ENCODE peak calls at places on chromosomes 5 and 9, in nine cellular contexts. U, H, W, C, T, N, I, F and V are unnamed samples.

GRCh38 chr5:123721721-123722276 is 209.8 kb downstream of the CSNK1G3 start:
- DNase-seq in U (no peak), H (no peak), W (no peak), C (no peak), T (no peak), N (no peak), I (no peak), F (no peak), V (no peak)

GRCh38 chr9:95971815-95972214 is 96.3 kb downstream of the ERCC6L2 start:
- DNase-seq in U (no peak), H (no peak), W (no peak), C (no peak), T (no peak), N (no peak), I (no peak), F (no peak), V (no peak)

GRCh38 chr9:110432253-110432652 is 94.6 kb upstream of the TXNDC8 start:
- DNase-seq in U (no peak), H (no peak), W (no peak), C (no peak), T (no peak), N (no peak), I (no peak), F (no peak), V (no peak)

GRCh38 chr9:69223605-69224004 is 49.5 kb downstream of the TJP2 start:
- DNase-seq in U (no peak), H (no peak), W (peak; percentile 28), C (no peak), T (peak; percentile 57), N (no peak), I (no peak), F (peak; percentile 17), V (no peak)

GRCh38 chr5:22852807-22853670 is at the start of gene CDH12:
- DNase-seq in U (no peak), H (no peak), W (no peak), C (no peak), T (no peak), N (no peak), I (no peak), F (no peak), V (peak; percentile 78)

GRCh38 chr5:108919591-108920326 is 172.1 kb downstream of the FER start:
- DNase-seq in U (no peak), H (no peak), W (no peak), C (no peak), T (no peak), N (no peak), I (no peak), F (no peak), V (no peak)

GRCh38 chr5:96662725-96663513 is 743 bp downstream of the CAST start:
- DNase-seq in U (peak; percentile 88), H (peak; percentile 94), W (peak; percentile 81), C (peak; percentile 52), T (peak; percentile 57), N (peak; percentile 89), I (peak; percentile 96), F (peak; percentile 93), V (peak; percentile 94)

GRCh38 chr5:102375256-102375655 is 79.2 kb upstream of the SLCO4C1 start:
- DNase-seq in U (no peak), H (no peak), W (no peak), C (no peak), T (no peak), N (no peak), I (no peak), F (no peak), V (no peak)

GRCh38 chr5:21199087-21199486 is 1211.1 kb upstream of the CDH18 start:
- DNase-seq in U (no peak), H (no peak), W (no peak), C (no peak), T (no peak), N (no peak), I (no peak), F (no peak), V (no peak)

GRCh38 chr9:73782166-73782565 is 630.5 kb downstream of the ANXA1 start:
- DNase-seq in U (no peak), H (no peak), W (no peak), C (no peak), T (no peak), N (no peak), I (no peak), F (no peak), V (no peak)

GRCh38 chr9:134522976-134523375 is 118.6 kb upstream of the COL5A1 start:
- DNase-seq in U (no peak), H (no peak), W (no peak), C (no peak), T (no peak), N (no peak), I (peak; percentile 49), F (no peak), V (no peak)

GRCh38 chr9:120109242-120109641 is 470.7 kb downstream of the CDK5RAP2 start:
- DNase-seq in U (no peak), H (no peak), W (peak; percentile 44), C (no peak), T (peak; percentile 17), N (no peak), I (no peak), F (no peak), V (no peak)

GRCh38 chr5:177370488-177371119 is 12.9 kb downstream of the RGS14 start:
- DNase-seq in U (peak; percentile 65), H (peak; percentile 94), W (peak; percentile 94), C (no peak), T (peak; percentile 89), N (peak; percentile 48), I (peak; percentile 85), F (peak; percentile 88), V (no peak)
- TF ChIP-seq CTCF in U (peak; percentile 33), H (peak; percentile 69), W (no peak), C (no peak), T (peak; percentile 97), N (peak; percentile 48), I (peak; percentile 42), F (peak; percentile 22), V (no peak)

GRCh38 chr5:115841382-115842088 is at the start of the genes AP3S1 and ATG12:
- DNase-seq in U (peak; percentile 88), H (peak; percentile 89), W (peak; percentile 91), C (peak; percentile 62), T (peak; percentile 90), N (peak; percentile 90), I (peak; percentile 95), F (peak; percentile 92), V (peak; percentile 98)
- TF ChIP-seq POLR2A in U (peak; percentile 83), H (peak; percentile 97), W (peak; percentile 58), C (no peak), T (peak; percentile 95), N (peak; percentile 82), I (no peak), F (peak; percentile 84), V (peak; percentile 83)

GRCh38 chr9:113368960-113369582 is 7.7 kb downstream of the HDHD3 start:
- DNase-seq in U (no peak), H (no peak), W (no peak), C (no peak), T (peak; percentile 57), N (no peak), I (no peak), F (no peak), V (no peak)

GRCh38 chr9:113369583-113370140 is 7.1 kb downstream of the HDHD3 start:
- DNase-seq in U (no peak), H (peak; percentile 78), W (no peak), C (no peak), T (no peak), N (no peak), I (no peak), F (peak; percentile 44), V (no peak)

GRCh38 chr9:113372059-113372458 is 4.7 kb downstream of the HDHD3 start:
- DNase-seq in U (no peak), H (no peak), W (no peak), C (no peak), T (no peak), N (no peak), I (no peak), F (no peak), V (no peak)

GRCh38 chr9:113370806-113371325 is 5.9 kb downstream of the HDHD3 start:
- DNase-seq in U (no peak), H (peak; percentile 48), W (no peak), C (no peak), T (no peak), N (no peak), I (no peak), F (no peak), V (no peak)

DNA sequence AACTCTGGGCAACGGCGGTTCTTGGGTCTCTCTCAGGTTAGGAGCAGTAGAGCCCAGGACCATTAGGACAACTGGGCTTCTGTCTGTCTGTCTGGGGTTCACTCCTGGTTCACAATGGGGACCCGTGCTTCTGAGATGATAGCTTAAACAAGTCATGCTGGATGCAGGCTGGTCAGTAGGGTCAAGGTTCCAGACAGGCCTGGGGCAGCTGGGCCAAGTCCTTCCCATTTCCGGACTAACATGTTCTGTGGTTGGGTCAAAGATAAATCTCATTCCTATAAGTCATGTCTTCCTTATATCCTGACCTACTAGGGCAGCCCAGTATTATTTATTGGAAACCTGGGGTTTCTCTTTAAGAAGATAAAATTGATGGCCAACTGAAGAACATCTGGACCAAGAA is 8.4 kb downstream of the HDHD3 start:
- DNase-seq in U (no peak), H (no peak), W (no peak), C (no peak), T (no peak), N (no peak), I (no peak), F (no peak), V (no peak)
- TF ChIP-seq CTCF in U (no peak), H (no peak), W (no peak), C (no peak), T (no peak), N (no peak), I (no peak), F (no peak), V (no peak)

GRCh38 chr5:116300016-116300601 is 215.3 kb downstream of the COMMD10 start:
- DNase-seq in U (no peak), H (no peak), W (no peak), C (no peak), T (no peak), N (no peak), I (no peak), F (no peak), V (no peak)
- TF ChIP-seq POLR2A in U (no peak), H (no peak), W (no peak), C (no peak), T (no peak), N (no peak), I (no peak), F (no peak), V (no peak)

GRCh38 chr9:124357591-124358361 is 57.5 kb downstream of the PSMB7 start:
- DNase-seq in U (no peak), H (no peak), W (no peak), C (no peak), T (no peak), N (no peak), I (no peak), F (no peak), V (peak; percentile 12)
- TF ChIP-seq CTCF in U (no peak), H (no peak), W (peak; percentile 26), C (no peak), T (peak; percentile 45), N (no peak), I (no peak), F (no peak), V (no peak)

GRCh38 chr9:111936391-111936790 is 39.8 kb downstream of the UGCG start:
- DNase-seq in U (no peak), H (no peak), W (no peak), C (no peak), T (no peak), N (no peak), I (no peak), F (no peak), V (no peak)
- TF ChIP-seq POLR2A in U (no peak), H (no peak), W (no peak), C (no peak), T (no peak), N (no peak), I (no peak), F (no peak), V (no peak)